ENCODE peak calls at places on chromosome 3, in eight cellular contexts. One of them, this sample, is unnamed. For H3K4me1, the result is how much of the 10 kb centered on the place peaks cover.

GRCh38 chr3:194740859-194741486 is 55.3 kb downstream of the FAM43A start:
- DNase-seq in vagina: no peak
- DNase-seq in adrenal gland: no peak
- DNase-seq in mesendoderm: peak
- DNase-seq in psoas muscle: no peak
- DNase-seq in fibroblast of lung: peak
- DNase-seq in uterus: no peak
- DNase-seq in ovary: no peak
- DNase-seq in this sample: no peak

GRCh38 chr3:39291903-39292329 is 12.1 kb upstream of the CX3CR1 start:
- DNase-seq in vagina: no peak
- DNase-seq in uterus: peak
- DNase-seq in mesendoderm: peak
- DNase-seq in ovary: peak
- DNase-seq in adrenal gland: peak
- DNase-seq in fibroblast of lung: peak
- DNase-seq in psoas muscle: peak
- DNase-seq in this sample: peak

GRCh38 chr3:147195896-147196295 is 210.4 kb downstream of the ZIC4 start:
- DNase-seq in uterus: no peak
- DNase-seq in vagina: no peak
- DNase-seq in adrenal gland: no peak
- DNase-seq in ovary: no peak
- DNase-seq in fibroblast of lung: peak
- DNase-seq in mesendoderm: no peak
- DNase-seq in psoas muscle: no peak
- DNase-seq in this sample: no peak

GRCh38 chr3:147139341-147139740 is 267.0 kb downstream of the ZIC4 start:
- DNase-seq in adrenal gland: no peak
- DNase-seq in uterus: no peak
- DNase-seq in mesendoderm: no peak
- DNase-seq in ovary: no peak
- DNase-seq in fibroblast of lung: no peak
- DNase-seq in psoas muscle: no peak
- DNase-seq in vagina: no peak
- DNase-seq in this sample: no peak

GRCh38 chr3:105773291-105773690 is 95.5 kb downstream of the CBLB start:
- DNase-seq in uterus: no peak
- DNase-seq in adrenal gland: no peak
- DNase-seq in psoas muscle: no peak
- DNase-seq in ovary: no peak
- DNase-seq in fibroblast of lung: no peak
- DNase-seq in mesendoderm: no peak
- DNase-seq in vagina: no peak
- DNase-seq in this sample: no peak

GRCh38 chr3:22399566-22399965 is 648.6 kb upstream of the ZNF385D start:
- DNase-seq in mesendoderm: no peak
- DNase-seq in vagina: no peak
- DNase-seq in uterus: no peak
- DNase-seq in psoas muscle: no peak
- DNase-seq in ovary: no peak
- DNase-seq in adrenal gland: no peak
- DNase-seq in fibroblast of lung: peak
- DNase-seq in this sample: no peak

GRCh38 chr3:33664195-33664594 is 53.9 kb downstream of the CLASP2 start:
- DNase-seq in psoas muscle: no peak
- DNase-seq in vagina: no peak
- DNase-seq in mesendoderm: no peak
- DNase-seq in adrenal gland: no peak
- DNase-seq in fibroblast of lung: peak
- DNase-seq in ovary: no peak
- DNase-seq in uterus: no peak
- DNase-seq in this sample: no peak

GRCh38 chr3:185552358-185552877 is at the start of gene LIPH:
- DNase-seq in vagina: no peak
- DNase-seq in fibroblast of lung: no peak
- DNase-seq in adrenal gland: no peak
- DNase-seq in psoas muscle: no peak
- DNase-seq in uterus: no peak
- DNase-seq in ovary: no peak
- DNase-seq in mesendoderm: peak
- DNase-seq in this sample: no peak

GRCh38 chr3:117393801-117394200 is 684.2 kb downstream of the TUSC7 start:
- DNase-seq in uterus: no peak
- DNase-seq in fibroblast of lung: no peak
- DNase-seq in ovary: no peak
- DNase-seq in adrenal gland: no peak
- DNase-seq in mesendoderm: peak
- DNase-seq in psoas muscle: no peak
- DNase-seq in vagina: no peak
- DNase-seq in this sample: no peak

GRCh38 chr3:152595975-152596832 is 238.7 kb upstream of the P2RY1 start:
- DNase-seq in uterus: peak
- DNase-seq in mesendoderm: peak
- DNase-seq in vagina: no peak
- DNase-seq in ovary: peak
- DNase-seq in fibroblast of lung: peak
- DNase-seq in psoas muscle: no peak
- DNase-seq in adrenal gland: peak
- DNase-seq in this sample: peak

GRCh38 chr3:182523836-182524235 is 269.5 kb upstream of the ATP11B start:
- DNase-seq in fibroblast of lung: no peak
- DNase-seq in psoas muscle: no peak
- DNase-seq in mesendoderm: no peak
- DNase-seq in adrenal gland: no peak
- DNase-seq in vagina: no peak
- DNase-seq in ovary: no peak
- DNase-seq in uterus: no peak
- DNase-seq in this sample: no peak

GRCh38 chr3:183539821-183540220 is 15.7 kb downstream of the KLHL6 start:
- DNase-seq in psoas muscle: no peak
- DNase-seq in uterus: no peak
- DNase-seq in adrenal gland: no peak
- DNase-seq in fibroblast of lung: no peak
- DNase-seq in vagina: no peak
- DNase-seq in ovary: no peak
- DNase-seq in mesendoderm: no peak
- DNase-seq in this sample: no peak

GRCh38 chr3:113013593-113013992 is 22.8 kb downstream of the GTPBP8 start:
- DNase-seq in fibroblast of lung: no peak
- DNase-seq in mesendoderm: no peak
- DNase-seq in vagina: no peak
- DNase-seq in psoas muscle: no peak
- DNase-seq in uterus: no peak
- DNase-seq in adrenal gland: no peak
- DNase-seq in ovary: no peak
- DNase-seq in this sample: no peak

GRCh38 chr3:29465836-29466235 is 185.0 kb downstream of the RBMS3 start:
- DNase-seq in adrenal gland: no peak
- DNase-seq in mesendoderm: no peak
- DNase-seq in psoas muscle: no peak
- DNase-seq in ovary: no peak
- DNase-seq in fibroblast of lung: peak
- DNase-seq in uterus: no peak
- DNase-seq in vagina: no peak
- DNase-seq in this sample: no peak

GRCh38 chr3:4531478-4532025 is 38.4 kb downstream of the ITPR1 start:
- DNase-seq in vagina: no peak
- DNase-seq in uterus: no peak
- DNase-seq in ovary: no peak
- DNase-seq in psoas muscle: no peak
- DNase-seq in adrenal gland: no peak
- DNase-seq in fibroblast of lung: no peak
- DNase-seq in mesendoderm: peak
- DNase-seq in this sample: no peak

GRCh38 chr3:53496984-53497383 is 2.6 kb downstream of the CACNA1D start:
- DNase-seq in ovary: no peak
- DNase-seq in vagina: no peak
- DNase-seq in adrenal gland: no peak
- DNase-seq in fibroblast of lung: no peak
- DNase-seq in psoas muscle: no peak
- DNase-seq in mesendoderm: no peak
- DNase-seq in uterus: no peak
- DNase-seq in this sample: no peak

GRCh38 chr3:53493618-53493996 is 804 bp upstream of the CACNA1D start:
- DNase-seq in mesendoderm: no peak
- DNase-seq in uterus: no peak
- DNase-seq in ovary: no peak
- DNase-seq in psoas muscle: no peak
- DNase-seq in fibroblast of lung: no peak
- DNase-seq in adrenal gland: no peak
- DNase-seq in vagina: no peak
- DNase-seq in this sample: no peak

GRCh38 chr3:53495091-53495517 is 693 bp downstream of the CACNA1D start:
- DNase-seq in fibroblast of lung: no peak
- DNase-seq in ovary: no peak
- DNase-seq in mesendoderm: no peak
- DNase-seq in psoas muscle: peak
- DNase-seq in adrenal gland: peak
- DNase-seq in uterus: no peak
- DNase-seq in vagina: no peak
- DNase-seq in this sample: peak

GRCh38 chr3:53495518-53496501 is 1.4 kb downstream of the CACNA1D start:
- DNase-seq in ovary: no peak
- DNase-seq in mesendoderm: no peak
- DNase-seq in fibroblast of lung: no peak
- DNase-seq in adrenal gland: peak
- DNase-seq in psoas muscle: no peak
- DNase-seq in vagina: no peak
- DNase-seq in uterus: no peak
- DNase-seq in this sample: peak

DNA sequence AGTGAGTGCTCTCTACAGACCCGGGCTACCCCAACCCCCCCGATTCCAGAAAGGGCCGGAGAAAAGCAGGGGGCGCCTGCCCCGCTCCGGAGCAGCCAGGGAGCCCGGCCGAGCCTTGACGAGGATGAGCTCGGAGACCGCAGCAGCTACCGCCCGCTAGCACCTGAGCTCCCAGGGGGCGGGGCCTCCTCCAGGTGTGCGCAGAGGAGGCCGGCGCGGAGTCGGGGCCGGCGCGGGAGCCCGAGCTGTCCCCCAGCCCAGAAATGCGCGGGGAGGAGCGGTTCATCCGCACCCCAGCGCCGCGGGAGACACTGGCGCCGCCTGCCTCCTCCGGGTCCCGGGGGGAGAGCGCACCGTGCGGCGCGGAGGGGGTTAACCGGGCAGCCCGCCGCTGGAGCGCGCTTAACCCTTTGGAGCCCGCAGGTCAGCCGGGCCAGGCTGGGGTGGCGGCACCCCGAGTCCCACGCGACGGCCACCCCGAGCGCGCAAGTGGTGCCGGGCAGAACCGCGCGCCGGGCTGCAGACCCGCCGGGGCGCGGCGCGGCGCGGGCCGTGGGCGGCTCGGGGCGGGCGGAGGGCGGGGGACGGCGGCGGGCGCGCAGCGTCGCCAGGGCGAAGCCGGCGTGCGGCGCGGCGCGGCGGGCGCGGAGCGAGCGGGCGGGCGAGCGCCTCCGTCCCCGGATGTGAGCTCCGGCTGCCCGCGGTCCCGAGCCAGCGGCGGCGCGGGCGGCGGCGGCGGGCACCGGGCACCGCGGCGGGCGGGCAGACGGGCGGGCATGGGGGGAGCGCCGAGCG is at the start of gene CACNA1D:
- DNase-seq in adrenal gland: peak
- DNase-seq in vagina: no peak
- DNase-seq in fibroblast of lung: no peak
- DNase-seq in psoas muscle: peak
- DNase-seq in ovary: no peak
- DNase-seq in uterus: peak
- DNase-seq in mesendoderm: peak
- DNase-seq in this sample: peak
- H3K4me3 ChIP-seq in adrenal gland: peak
- H3K4me3 ChIP-seq in vagina: peak
- H3K4me3 ChIP-seq in fibroblast of lung: peak
- H3K4me3 ChIP-seq in psoas muscle: peak
- H3K4me3 ChIP-seq in ovary: peak
- H3K4me3 ChIP-seq in uterus: peak
- H3K4me3 ChIP-seq in mesendoderm: no peak
- H3K4me3 ChIP-seq in this sample: peak

GRCh38 chr3:14391033-14391432 is 11.4 kb upstream of the SLC6A6 start:
- DNase-seq in psoas muscle: peak
- DNase-seq in vagina: no peak
- DNase-seq in uterus: peak
- DNase-seq in mesendoderm: no peak
- DNase-seq in ovary: peak
- DNase-seq in adrenal gland: peak
- DNase-seq in fibroblast of lung: peak
- DNase-seq in this sample: peak
- H3K27ac ChIP-seq in psoas muscle: peak
- H3K27ac ChIP-seq in vagina: peak
- H3K27ac ChIP-seq in uterus: no peak
- H3K27ac ChIP-seq in mesendoderm: no peak
- H3K27ac ChIP-seq in ovary: no peak
- H3K27ac ChIP-seq in adrenal gland: no peak
- H3K27ac ChIP-seq in fibroblast of lung: no peak
- H3K27ac ChIP-seq in this sample: no peak

GRCh38 chr3:156677536-156677935 is 3.1 kb downstream of the TIPARP start:
- DNase-seq in adrenal gland: no peak
- DNase-seq in psoas muscle: no peak
- DNase-seq in vagina: no peak
- DNase-seq in mesendoderm: no peak
- DNase-seq in fibroblast of lung: no peak
- DNase-seq in uterus: no peak
- DNase-seq in ovary: no peak
- DNase-seq in this sample: no peak
- H3K4me1 ChIP-seq in adrenal gland: half or more
- H3K4me1 ChIP-seq in psoas muscle: half or more
- H3K4me1 ChIP-seq in vagina: half or more
- H3K4me1 ChIP-seq in mesendoderm: under half
- H3K4me1 ChIP-seq in fibroblast of lung: under half
- H3K4me1 ChIP-seq in uterus: under half
- H3K4me1 ChIP-seq in ovary: under half
- H3K4me1 ChIP-seq in this sample: under half

DNA sequence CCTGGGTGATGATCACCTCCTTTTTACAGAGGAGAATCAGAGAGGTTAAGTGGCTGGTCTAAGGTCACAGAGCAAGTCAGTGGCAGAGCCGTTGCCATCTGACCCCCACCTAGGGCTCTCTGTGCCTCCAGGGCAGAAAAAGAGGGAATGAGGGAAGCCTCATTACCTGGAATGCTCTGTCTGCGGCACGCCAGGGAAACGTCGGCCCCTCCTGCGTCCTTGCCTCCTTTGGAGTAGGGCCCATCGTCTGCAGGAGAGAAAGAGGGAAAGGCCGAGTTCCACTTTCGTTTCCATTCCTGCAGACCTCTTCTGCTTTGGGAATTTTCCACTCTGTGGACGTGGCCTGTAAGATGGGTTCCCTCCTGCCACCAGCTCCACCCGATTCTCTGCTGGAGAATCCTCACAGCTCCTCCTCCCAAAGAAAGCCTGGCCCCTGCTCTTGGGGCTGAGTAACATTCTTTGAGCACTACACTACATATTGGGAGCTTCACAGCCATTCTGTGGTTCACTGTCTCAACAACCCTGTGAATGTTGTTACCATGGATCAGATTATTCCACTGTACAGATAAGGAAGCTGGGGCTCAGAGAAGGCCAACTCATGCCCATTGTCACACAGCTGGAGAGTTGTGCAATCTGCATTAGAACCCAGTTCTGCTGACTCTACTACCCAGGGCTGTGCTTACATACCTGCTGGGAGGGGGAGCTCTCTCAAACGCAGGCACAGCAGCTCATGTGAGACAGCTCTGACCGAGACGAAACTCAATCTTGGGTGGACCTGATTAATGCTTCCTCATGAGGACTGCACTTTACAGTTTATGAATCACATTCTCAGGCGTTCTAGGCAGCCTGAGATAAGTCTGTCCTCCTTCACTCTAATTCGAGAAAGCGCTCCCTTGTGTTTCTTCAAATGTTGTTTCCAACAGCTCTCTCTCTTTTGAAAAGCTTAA is 14.2 kb downstream of the GRIP2 start:
- DNase-seq in adrenal gland: peak
- DNase-seq in fibroblast of lung: peak
- DNase-seq in vagina: no peak
- DNase-seq in uterus: peak
- DNase-seq in psoas muscle: no peak
- DNase-seq in mesendoderm: peak
- DNase-seq in ovary: peak
- DNase-seq in this sample: peak
- H3K4me3 ChIP-seq in adrenal gland: no peak
- H3K4me3 ChIP-seq in fibroblast of lung: no peak
- H3K4me3 ChIP-seq in vagina: peak
- H3K4me3 ChIP-seq in uterus: no peak
- H3K4me3 ChIP-seq in psoas muscle: peak
- H3K4me3 ChIP-seq in mesendoderm: no peak
- H3K4me3 ChIP-seq in ovary: no peak
- H3K4me3 ChIP-seq in this sample: no peak